ENCODE peak calls at places on chromosomes 5 and 9, in eight cellular contexts. U is spleen, C is body of pancreas, B is transverse colon, F is bronchial epithelial cell, E is ovary, W is AG04449, D is heart left ventricle. T is an unnamed sample.

GRCh38 chr9:19690128-19690527 is 98.7 kb downstream of the SLC24A2 start:
- DNase-seq in D (no peak), W (no peak), B (no peak), U (no peak), C (no peak), F (peak), E (no peak), T (no peak)

GRCh38 chr5:74957906-74958305 is 91.7 kb upstream of the FAM169A start:
- DNase-seq in F (no peak), W (no peak), B (no peak), U (no peak), D (no peak), C (no peak), E (no peak), T (no peak)

GRCh38 chr5:17305024-17305423 is 87.6 kb downstream of the BASP1 start:
- DNase-seq in W (no peak), U (no peak), D (no peak), E (no peak), B (no peak), C (no peak), F (no peak), T (no peak)

GRCh38 chr9:90608141-90608540 is 34.5 kb downstream of the DIRAS2 start:
- DNase-seq in E (no peak), W (no peak), B (no peak), C (peak), F (no peak), U (no peak), D (no peak), T (no peak)

GRCh38 chr9:120886490-120886967 is 9.5 kb upstream of the PHF19 start:
- DNase-seq in B (no peak), D (peak), F (no peak), W (no peak), E (no peak), U (no peak), C (no peak), T (no peak)

GRCh38 chr5:99105216-99105615 is 176.4 kb upstream of the CHD1 start:
- DNase-seq in C (no peak), D (no peak), B (no peak), U (no peak), E (no peak), F (no peak), W (no peak), T (no peak)

GRCh38 chr9:18824095-18824666 is 208.8 kb downstream of the SAXO1 start:
- DNase-seq in C (peak), B (peak), D (no peak), U (no peak), F (peak), W (no peak), E (no peak), T (no peak)

GRCh38 chr9:126407125-126407870 is 80.7 kb downstream of the MVB12B start:
- DNase-seq in E (no peak), U (no peak), W (no peak), B (no peak), F (no peak), C (no peak), D (no peak), T (no peak)

GRCh38 chr5:38445374-38446028 is 110.9 kb downstream of the LIFR start:
- DNase-seq in B (no peak), D (no peak), U (no peak), E (no peak), C (peak), F (peak), W (no peak), T (no peak)

GRCh38 chr9:94864183-94864582 is 137.7 kb downstream of the AOPEP start:
- DNase-seq in B (no peak), D (no peak), W (no peak), U (no peak), F (no peak), E (no peak), C (no peak), T (no peak)

GRCh38 chr9:121298689-121299112 is 30.7 kb downstream of the GSN start:
- DNase-seq in B (no peak), U (no peak), C (no peak), W (no peak), E (no peak), F (peak), D (no peak), T (no peak)

GRCh38 chr5:171857537-171857936 is 71.9 kb downstream of the SMIM23 start:
- DNase-seq in E (no peak), F (no peak), B (no peak), C (no peak), W (no peak), D (no peak), U (no peak), T (no peak)

GRCh38 chr5:29113516-29113915 is 2075.1 kb upstream of the CDH9 start:
- DNase-seq in E (no peak), C (no peak), D (no peak), U (no peak), W (no peak), B (no peak), F (no peak), T (no peak)

GRCh38 chr5:29114331-29114768 is 2076.0 kb upstream of the CDH9 start:
- DNase-seq in W (no peak), F (no peak), B (no peak), U (no peak), C (no peak), D (no peak), E (no peak), T (no peak)
- TF ChIP-seq CTCF in W (no peak), F (no peak), B (no peak), U (no peak), C (no peak), D (no peak), E (no peak), T (no peak)

GRCh38 chr5:8213701-8214240 is 344.8 kb downstream of the MTRR start:
- DNase-seq in U (no peak), C (no peak), D (no peak), F (no peak), W (no peak), B (no peak), E (no peak), T (no peak)

GRCh38 chr5:8208307-8208706 is 339.4 kb downstream of the MTRR start:
- DNase-seq in E (no peak), D (no peak), F (no peak), W (no peak), C (no peak), B (no peak), U (no peak), T (no peak)

GRCh38 chr5:8209500-8209899 is 340.6 kb downstream of the MTRR start:
- DNase-seq in F (no peak), B (no peak), U (no peak), E (no peak), D (no peak), W (no peak), C (no peak), T (no peak)
- H3K4me3 ChIP-seq in F (no peak), B (no peak), U (no peak), E (no peak), D (no peak), W (no peak), C (no peak), T (no peak)

DNA sequence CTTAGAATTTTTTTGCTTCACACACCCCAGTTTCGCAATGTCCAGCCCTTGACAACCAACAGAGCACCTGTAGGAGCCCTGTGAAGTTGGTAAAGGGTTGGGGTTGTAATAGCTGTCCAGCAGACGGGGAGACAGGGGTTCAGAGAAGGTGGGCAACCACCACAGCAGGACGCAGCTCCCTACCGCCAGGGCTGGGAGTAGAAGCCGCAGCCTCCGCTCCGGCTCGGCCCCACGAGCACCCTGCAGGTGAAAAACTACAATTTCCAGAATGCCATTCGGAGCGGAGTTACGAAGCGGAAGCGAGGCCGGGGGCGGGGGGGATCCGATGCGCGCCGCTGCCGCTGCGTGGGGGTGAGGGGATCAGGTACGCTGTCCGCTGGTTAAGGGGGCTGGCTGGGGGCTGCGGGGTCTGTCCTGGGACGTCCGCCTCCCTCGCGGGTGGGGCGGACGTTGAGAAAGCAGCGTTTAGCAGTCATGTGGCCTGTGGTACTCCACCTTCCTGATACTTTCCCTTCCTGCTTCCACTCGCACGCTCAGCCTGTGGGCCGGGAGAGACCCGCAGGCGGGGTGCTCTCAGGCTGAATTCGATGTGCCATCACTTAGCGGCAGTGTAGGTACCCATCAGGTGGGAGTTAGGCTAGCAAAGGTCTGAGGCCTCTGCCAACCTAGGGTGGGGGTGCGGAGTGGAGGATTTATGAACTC is at the start of gene TRMT10B:
- DNase-seq in W (no peak), D (peak), C (peak), U (peak), F (peak), E (peak), B (peak), T (no peak)
- TF ChIP-seq CTCF in W (no peak), D (no peak), C (no peak), U (no peak), F (no peak), E (no peak), B (no peak), T (no peak)

DNA sequence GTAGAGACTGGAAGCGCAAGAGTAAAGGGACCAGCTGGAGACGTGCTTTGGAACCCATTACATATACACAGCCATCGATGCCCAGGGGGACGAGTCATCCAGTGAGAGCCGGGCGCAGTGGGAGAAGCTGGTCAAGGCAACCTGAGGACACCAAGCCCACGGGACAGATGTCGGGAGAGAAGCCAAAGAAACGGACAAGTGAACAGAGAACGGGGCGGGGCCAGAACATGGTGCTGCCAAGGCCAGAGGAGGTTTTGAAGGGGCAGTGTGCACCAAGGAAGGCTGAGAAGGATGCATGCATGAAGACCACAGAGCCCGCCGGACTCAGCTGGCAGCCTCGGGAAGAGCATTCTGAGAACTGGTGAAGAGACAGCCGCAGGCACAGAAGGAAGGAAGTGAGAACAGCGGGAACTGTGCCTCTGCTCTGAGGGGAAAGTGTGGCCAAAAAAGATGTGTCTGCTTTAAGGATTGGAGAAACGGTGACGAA is 20.3 kb downstream of the CAMSAP1 start:
- DNase-seq in E (no peak), D (peak), U (no peak), B (no peak), F (no peak), C (no peak), W (no peak), T (no peak)
- H3K4me3 ChIP-seq in E (no peak), D (no peak), U (peak), B (no peak), F (no peak), C (no peak), W (no peak), T (no peak)

GRCh38 chr5:175712681-175713085 is 54.8 kb downstream of the HRH2 start:
- DNase-seq in D (no peak), F (no peak), C (no peak), E (no peak), U (peak), B (peak), W (no peak), T (no peak)
- TF ChIP-seq CTCF in D (no peak), F (no peak), C (no peak), E (no peak), U (no peak), B (no peak), W (no peak), T (no peak)

GRCh38 chr5:438481-438981 is 4.4 kb upstream of the EXOC3 start:
- DNase-seq in F (no peak), W (no peak), B (peak), C (no peak), U (peak), D (no peak), E (no peak), T (no peak)
- H3K4me3 ChIP-seq in F (no peak), W (no peak), B (no peak), C (no peak), U (no peak), D (no peak), E (no peak), T (no peak)

GRCh38 chr9:37364751-37365360 is 57.6 kb upstream of the GRHPR start:
- DNase-seq in E (no peak), B (peak), W (no peak), F (peak), C (no peak), D (no peak), U (no peak), T (no peak)
- TF ChIP-seq CTCF in E (no peak), B (peak), W (peak), F (no peak), C (no peak), D (no peak), U (no peak), T (peak)

GRCh38 chr5:61624966-61625681 is 293.1 kb downstream of the ZSWIM6 start:
- DNase-seq in F (no peak), W (no peak), C (no peak), D (no peak), E (no peak), U (no peak), B (no peak), T (no peak)
- H3K4me3 ChIP-seq in F (peak), W (peak), C (peak), D (peak), E (peak), U (peak), B (peak), T (peak)

GRCh38 chr5:45521067-45521466 is 175.1 kb downstream of the HCN1 start:
- DNase-seq in D (no peak), W (no peak), E (no peak), F (no peak), B (peak), C (peak), U (no peak), T (no peak)
- TF ChIP-seq CTCF in D (peak), W (no peak), E (no peak), F (no peak), B (peak), C (peak), U (no peak), T (no peak)